ENCODE peak calls at places on chromosomes 11 and 22, in four cellular contexts. L, R, Y and Q are unnamed samples.

GRCh38 chr11:19756675-19757475 is 44.2 kb downstream of the NAV2 start:
- DNase-seq in L (no peak), R (no peak), Y (no peak), Q (no peak)

GRCh38 chr11:46278387-46279173 is 1.1 kb downstream of the CREB3L1 start:
- DNase-seq in L (no peak), R (no peak), Y (no peak), Q (peak)

GRCh38 chr11:22703561-22703960 is 37.1 kb downstream of the GAS2 start:
- DNase-seq in L (no peak), R (no peak), Y (no peak), Q (peak)

GRCh38 chr11:74018331-74019005 is 9.6 kb upstream of the UCP3 start:
- DNase-seq in L (peak), R (peak), Y (no peak), Q (no peak)

GRCh38 chr11:5809122-5809519 is 397 bp downstream of the OR52N2 start:
- DNase-seq in L (peak), R (no peak), Y (no peak), Q (peak)

GRCh38 chr11:45779602-45780001 is 25.3 kb upstream of the SLC35C1 start:
- DNase-seq in L (no peak), R (no peak), Y (no peak), Q (no peak)

GRCh38 chr11:119788096-119788883 is 59.3 kb upstream of the NECTIN1 start:
- DNase-seq in L (no peak), R (no peak), Y (no peak), Q (no peak)

GRCh38 chr22:39556970-39557811 is 13.4 kb upstream of the CACNA1I start:
- DNase-seq in L (no peak), R (peak), Y (no peak), Q (peak)

GRCh38 chr11:17703951-17704350 is 15.4 kb upstream of the MYOD1 start:
- DNase-seq in L (peak), R (no peak), Y (no peak), Q (no peak)

GRCh38 chr11:33452806-33453205 is 195.6 kb downstream of the HIPK3 start:
- DNase-seq in L (no peak), R (no peak), Y (no peak), Q (no peak)

GRCh38 chr22:22752556-22753477 is 108.4 kb downstream of the GGTLC2 start:
- DNase-seq in L (peak), R (no peak), Y (no peak), Q (no peak)

GRCh38 chr22:31586137-31586920 is 75.7 kb downstream of the PISD start:
- DNase-seq in L (no peak), R (no peak), Y (no peak), Q (peak)

GRCh38 chr11:36465449-36466163 is 44.5 kb downstream of the TRAF6 start:
- DNase-seq in L (no peak), R (no peak), Y (no peak), Q (no peak)

GRCh38 chr22:48697694-48698276 is 1129.9 kb downstream of the BRD1 start:
- DNase-seq in L (no peak), R (no peak), Y (no peak), Q (no peak)

GRCh38 chr11:69977951-69978350 is 100.2 kb upstream of the ANO1 start:
- DNase-seq in L (no peak), R (no peak), Y (no peak), Q (no peak)